ENCODE peak calls at places on chromosomes 7 and 10, in eight cellular contexts. N, H, Q, R, U, P, Z and M are unnamed samples.

GRCh38 chr7:141691540-141691939 is 10.4 kb downstream of the DENND11 start:
- DNase-seq in Z (no peak), R (no peak), U (no peak), N (no peak), P (no peak), Q (no peak), H (no peak), M (no peak)

GRCh38 chr7:99868246-99868645 is 8.6 kb downstream of the OR2AE1 start:
- DNase-seq in Z (no peak), P (no peak), H (no peak), R (no peak), U (no peak), Q (no peak), N (no peak), M (no peak)

GRCh38 chr7:70693300-70693689 is 438.6 kb upstream of the GALNT17 start:
- DNase-seq in R (peak), H (peak), Q (no peak), U (no peak), N (no peak), P (no peak), Z (no peak), M (no peak)

GRCh38 chr10:815338-816104 is 116.0 kb downstream of the LARP4B start:
- DNase-seq in U (no peak), Q (no peak), H (no peak), P (no peak), Z (no peak), N (no peak), R (no peak), M (no peak)

GRCh38 chr10:51188013-51188412 is 113.7 kb downstream of the PRKG1 start:
- DNase-seq in P (no peak), U (no peak), R (no peak), Q (no peak), H (no peak), Z (no peak), N (no peak), M (no peak)

GRCh38 chr10:25867321-25867720 is 66.7 kb upstream of the MYO3A start:
- DNase-seq in R (peak), Q (no peak), H (no peak), N (no peak), Z (no peak), P (no peak), U (no peak), M (peak)

GRCh38 chr7:128876978-128877755 is 14.5 kb downstream of the ATP6V1F start:
- DNase-seq in P (no peak), Z (no peak), N (no peak), H (no peak), R (no peak), U (peak), Q (no peak), M (no peak)

GRCh38 chr10:97334370-97335175 is at the start of gene FRAT2:
- DNase-seq in Q (peak), N (peak), H (peak), P (peak), U (peak), Z (peak), R (peak), M (peak)

GRCh38 chr7:151687523-151688235 is 168.0 kb upstream of the RHEB start:
- DNase-seq in R (peak), U (peak), Q (peak), Z (peak), P (no peak), H (peak), N (peak), M (peak)

GRCh38 chr7:27762062-27762461 is 22.1 kb downstream of the TAX1BP1 start:
- DNase-seq in Z (no peak), P (no peak), U (no peak), R (no peak), N (no peak), Q (peak), H (no peak), M (no peak)

GRCh38 chr10:74047871-74048270 is 50.0 kb downstream of the VCL start:
- DNase-seq in Z (no peak), N (no peak), P (no peak), H (peak), Q (peak), R (peak), U (peak), M (no peak)

GRCh38 chr7:80259-81236 is 111.8 kb upstream of the FAM20C start:
- DNase-seq in P (no peak), H (no peak), Z (no peak), R (no peak), U (no peak), Q (no peak), N (no peak), M (no peak)

GRCh38 chr10:78914502-78915330 is 154.1 kb upstream of the ZMIZ1 start:
- DNase-seq in Q (no peak), P (peak), N (no peak), H (no peak), U (peak), R (no peak), Z (peak), M (no peak)

GRCh38 chr10:113045155-113046055 is 95.4 kb downstream of the TCF7L2 start:
- DNase-seq in H (peak), U (no peak), R (peak), Q (peak), N (peak), Z (peak), P (no peak), M (peak)

GRCh38 chr10:69382382-69383117 is 34.2 kb downstream of the TACR2 start:
- DNase-seq in N (peak), U (no peak), R (peak), P (no peak), Z (peak), H (peak), Q (peak), M (peak)

GRCh38 chr10:18010050-18010449 is 58.3 kb downstream of the SLC39A12 start:
- DNase-seq in P (no peak), H (peak), N (no peak), R (no peak), U (no peak), Z (peak), Q (peak), M (peak)

GRCh38 chr10:75402486-75403143 is 1.1 kb upstream of the ZNF503 start:
- DNase-seq in P (no peak), R (no peak), Q (peak), Z (peak), H (no peak), N (no peak), U (no peak), M (peak)

GRCh38 chr7:73304071-73304470 is 4.6 kb downstream of the NSUN5 start:
- DNase-seq in H (no peak), P (no peak), Q (no peak), R (no peak), U (no peak), Z (no peak), N (no peak), M (no peak)

GRCh38 chr7:71034243-71034642 is 97.7 kb upstream of the GALNT17 start:
- DNase-seq in P (no peak), Q (no peak), U (no peak), Z (no peak), N (no peak), R (no peak), H (no peak), M (no peak)

GRCh38 chr10:58856508-58857240 is 319.8 kb upstream of the PHYHIPL start:
- DNase-seq in Q (peak), U (peak), N (peak), R (peak), Z (peak), H (peak), P (no peak), M (peak)

GRCh38 chr10:98030093-98030821 is at the start of gene CRTAC1:
- DNase-seq in Q (no peak), U (peak), H (peak), Z (no peak), N (no peak), P (no peak), R (peak), M (peak)

GRCh38 chr10:103852856-103853255 is 2.5 kb downstream of the SH3PXD2A start:
- DNase-seq in R (peak), U (no peak), Z (no peak), Q (no peak), P (no peak), N (no peak), H (peak), M (no peak)

GRCh38 chr10:126060232-126060935 is 164.0 kb downstream of the FANK1 start:
- DNase-seq in H (no peak), Q (peak), P (no peak), R (peak), Z (no peak), N (no peak), U (peak), M (peak)

GRCh38 chr10:133370026-133370786 is 2.9 kb downstream of the ECHS1 start:
- DNase-seq in R (no peak), N (no peak), Z (no peak), H (no peak), P (no peak), U (no peak), Q (no peak), M (no peak)

GRCh38 chr10:81874878-81875679 is at the start of gene NRG3:
- DNase-seq in N (no peak), P (no peak), H (no peak), Z (no peak), U (no peak), R (no peak), Q (no peak), M (no peak)

GRCh38 chr10:99828464-99828863 is 46.0 kb downstream of the ABCC2 start:
- DNase-seq in Q (no peak), Z (no peak), N (no peak), H (no peak), P (peak), R (no peak), U (no peak), M (no peak)

GRCh38 chr7:139181404-139181803 is 49.6 kb upstream of the UBN2 start:
- DNase-seq in R (no peak), H (no peak), N (no peak), P (no peak), Z (no peak), Q (peak), U (no peak), M (peak)

GRCh38 chr10:68666280-68666760 is 54.7 kb upstream of the CCAR1 start:
- DNase-seq in Z (peak), N (peak), U (no peak), H (peak), R (peak), Q (peak), P (no peak), M (peak)

GRCh38 chr7:95798401-95798930 is 26.1 kb downstream of the DYNC1I1 start:
- DNase-seq in H (peak), Q (peak), R (no peak), N (no peak), Z (no peak), P (no peak), U (no peak), M (no peak)

GRCh38 chr7:46850563-46851325 is 731.2 kb downstream of the TNS3 start:
- DNase-seq in Z (no peak), R (no peak), H (no peak), P (no peak), Q (no peak), N (no peak), U (no peak), M (no peak)

GRCh38 chr10:33653584-33654367 is 319.3 kb upstream of the NRP1 start:
- DNase-seq in U (no peak), Q (peak), Z (peak), H (peak), R (peak), P (no peak), N (no peak), M (peak)

GRCh38 chr10:30645340-30645827 is 15.8 kb upstream of the LYZL2 start:
- DNase-seq in H (peak), R (peak), U (peak), Z (peak), N (no peak), Q (peak), P (no peak), M (peak)

GRCh38 chr7:5590596-5591546 is 167.2 kb upstream of the TNRC18 start:
- DNase-seq in Z (no peak), R (no peak), N (no peak), H (peak), Q (no peak), P (no peak), U (no peak), M (no peak)

GRCh38 chr7:133945497-133945896 is 181.6 kb upstream of the LRGUK start:
- DNase-seq in R (peak), Q (no peak), U (no peak), H (peak), N (no peak), P (no peak), Z (no peak), M (no peak)

GRCh38 chr7:18978108-18978495 is 139.3 kb downstream of the TWIST1 start:
- DNase-seq in U (no peak), H (peak), Q (peak), Z (peak), N (peak), P (no peak), R (peak), M (peak)

GRCh38 chr10:71239946-71240795 is 27.8 kb downstream of the UNC5B start:
- DNase-seq in H (no peak), N (no peak), P (peak), Q (no peak), R (peak), U (no peak), Z (no peak), M (no peak)

GRCh38 chr7:81776972-81777371 is 7.1 kb upstream of the HGF start:
- DNase-seq in Z (no peak), Q (peak), H (no peak), P (no peak), R (no peak), N (no peak), U (no peak), M (no peak)

DNA sequence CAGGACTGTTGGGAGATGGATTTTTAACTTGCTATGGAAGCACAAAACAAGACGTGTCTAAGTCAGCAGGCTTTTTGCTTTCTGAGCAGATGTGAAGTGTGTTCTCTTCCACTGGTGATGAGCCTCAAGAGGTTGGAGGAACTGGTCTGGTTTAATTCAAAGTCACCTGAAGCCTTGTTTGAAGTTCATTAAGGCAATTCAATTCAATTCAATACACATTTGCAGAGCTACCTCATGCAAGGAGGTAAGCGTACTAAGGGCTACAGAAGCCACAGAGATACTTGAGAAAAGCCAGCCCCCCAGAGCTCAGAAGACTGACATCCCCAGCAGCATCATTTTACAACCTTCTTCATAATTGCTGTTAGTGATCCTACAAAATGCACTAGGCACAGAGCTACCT is 68.4 kb upstream of the PALS2 start:
- DNase-seq in N (no peak), P (no peak), U (no peak), Z (no peak), R (no peak), Q (no peak), H (no peak), M (no peak)
- TF ChIP-seq CTCF in N (no peak), P (no peak), U (no peak), Z (no peak), R (no peak), Q (no peak), H (no peak), M (no peak)

DNA sequence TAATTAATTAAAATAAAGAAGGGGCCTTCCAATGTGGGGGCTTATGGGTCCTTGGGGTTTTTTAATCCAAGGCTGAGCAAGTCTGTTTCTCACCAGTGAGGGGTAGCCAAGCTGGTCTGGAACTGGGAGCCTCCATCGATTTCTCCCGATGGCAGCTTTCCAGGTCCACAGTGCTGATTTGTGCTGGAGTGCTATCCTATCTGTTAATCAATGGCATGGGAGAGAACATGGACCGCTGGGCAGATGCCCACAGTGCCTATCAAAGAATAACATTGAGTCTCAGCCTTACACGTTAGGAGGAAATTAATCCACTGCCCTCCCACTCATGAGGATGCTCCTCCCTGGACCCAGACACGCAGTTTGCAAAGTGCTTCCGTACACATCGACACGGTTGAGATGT is 36.0 kb upstream of the CUX1 start:
- DNase-seq in H (no peak), R (no peak), P (no peak), Z (no peak), U (no peak), N (no peak), Q (no peak), M (no peak)
- H3K4me3 ChIP-seq in H (no peak), R (no peak), P (no peak), Z (no peak), U (no peak), N (no peak), Q (no peak), M (no peak)

GRCh38 chr7:20214132-20214531 is 3.1 kb downstream of the MACC1 start:
- DNase-seq in P (no peak), Q (no peak), R (no peak), N (no peak), H (no peak), Z (no peak), U (no peak), M (no peak)

GRCh38 chr7:20217193-20217948 is at the start of gene MACC1:
- DNase-seq in N (no peak), R (no peak), H (no peak), Z (peak), U (no peak), P (peak), Q (peak), M (peak)

GRCh38 chr7:20213378-20213777 is 3.8 kb downstream of the MACC1 start:
- DNase-seq in Z (no peak), U (no peak), N (no peak), P (no peak), H (no peak), R (no peak), Q (no peak), M (no peak)

GRCh38 chr7:20216637-20217036 is 547 bp downstream of the MACC1 start:
- DNase-seq in H (no peak), R (no peak), Q (no peak), P (no peak), U (no peak), Z (no peak), N (no peak), M (no peak)

DNA sequence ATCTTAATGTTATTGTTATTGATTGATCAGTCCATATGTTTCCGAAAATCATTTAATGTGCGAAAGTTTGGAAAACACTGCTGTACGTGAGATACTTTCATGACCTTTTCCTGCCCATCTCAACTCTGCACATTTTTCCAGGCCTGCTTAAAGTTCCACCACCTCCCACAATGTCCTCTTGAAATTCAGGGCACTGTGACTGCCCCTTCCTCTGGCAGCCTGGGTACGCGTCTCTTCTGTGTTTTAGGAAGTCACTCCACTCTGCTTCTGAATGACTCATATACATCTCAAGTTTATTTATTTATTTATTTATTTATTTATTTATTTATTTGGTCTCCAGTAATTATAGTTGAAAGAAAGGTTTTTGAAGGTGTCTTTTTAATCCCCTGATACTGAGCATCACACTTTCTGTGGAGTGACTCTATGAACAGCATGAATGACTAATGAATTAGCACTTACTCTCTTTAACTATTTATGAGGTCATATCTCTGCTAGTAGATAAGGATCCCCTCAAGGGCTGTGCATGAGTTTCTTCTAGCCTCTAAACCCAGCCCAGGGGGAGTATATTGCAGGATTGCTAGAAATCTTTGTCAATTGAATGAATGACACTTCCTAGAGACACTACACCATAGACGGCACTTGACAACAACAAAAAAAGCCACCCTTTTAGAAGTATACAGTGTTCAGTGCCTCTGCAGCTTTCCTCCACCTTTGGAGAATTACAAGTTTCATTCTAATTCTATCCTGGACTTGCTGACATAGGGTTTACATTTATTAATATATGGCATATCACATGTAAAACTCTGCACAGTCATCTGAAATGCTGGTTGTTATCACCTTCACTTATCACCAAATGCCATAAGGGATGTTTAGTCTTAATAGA is 2.2 kb downstream of the MACC1 start:
- DNase-seq in R (no peak), N (no peak), U (no peak), H (no peak), P (no peak), Z (peak), Q (peak), M (peak)
- TF ChIP-seq CTCF in R (no peak), N (no peak), U (no peak), H (no peak), P (no peak), Z (no peak), Q (no peak), M (no peak)

GRCh38 chr7:1459930-1460756 is 873 bp upstream of the MICALL2 start:
- DNase-seq in Z (peak), R (peak), U (peak), Q (no peak), P (no peak), N (no peak), H (peak), M (peak)

GRCh38 chr7:1457949-1458675 is 1.2 kb downstream of the MICALL2 start:
- DNase-seq in Z (no peak), R (peak), P (no peak), U (no peak), H (peak), Q (peak), N (no peak), M (no peak)

GRCh38 chr7:1459512-1459892 is 232 bp upstream of the MICALL2 start:
- DNase-seq in U (peak), N (peak), R (peak), P (peak), H (peak), Z (peak), Q (peak), M (peak)

GRCh38 chr7:1457059-1457948 is 2.0 kb downstream of the MICALL2 start:
- DNase-seq in P (no peak), N (no peak), Q (no peak), H (no peak), Z (no peak), U (no peak), R (no peak), M (no peak)

DNA sequence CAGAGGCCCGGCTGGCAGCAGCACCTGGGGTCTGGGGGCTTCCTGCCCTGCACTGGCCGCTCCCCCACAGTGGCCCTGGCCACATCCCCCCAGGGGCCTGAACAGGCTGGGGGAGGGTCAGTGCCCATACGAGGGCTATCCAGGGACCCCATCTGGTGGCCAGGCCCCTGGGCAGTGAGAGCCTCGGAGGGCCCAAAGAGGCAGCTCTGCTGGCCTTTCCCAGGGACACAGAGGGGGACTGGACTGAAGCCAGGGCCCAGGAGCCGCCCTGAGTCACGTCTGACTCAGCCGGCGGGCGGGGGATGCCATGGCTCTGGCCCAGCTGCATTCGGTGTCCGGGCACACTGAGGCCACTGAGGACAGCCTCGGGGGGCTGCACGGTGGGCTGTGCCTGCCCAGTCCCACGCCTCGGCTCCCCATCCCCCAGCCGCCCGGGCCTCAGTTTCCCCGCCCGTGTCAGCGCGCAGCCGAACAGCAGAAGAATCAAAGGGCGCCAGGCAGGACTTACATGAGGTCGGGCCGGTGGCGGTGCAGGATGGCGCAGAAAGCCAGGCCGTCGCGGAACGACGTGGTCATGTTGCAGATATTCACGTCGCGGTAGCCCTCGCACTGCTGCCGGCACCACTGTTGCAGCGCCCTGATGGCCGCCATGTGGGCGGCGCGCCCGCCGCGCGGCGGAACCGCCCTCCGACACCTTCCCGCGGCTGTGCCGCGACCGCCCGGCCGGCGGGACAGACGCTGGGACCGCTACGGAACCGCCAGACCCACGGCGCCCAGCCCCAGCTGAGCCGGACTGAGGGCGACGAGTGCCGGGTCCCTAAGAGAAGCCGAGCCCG is at the start of gene MICALL2:
- DNase-seq in U (peak), P (peak), N (peak), Q (peak), Z (peak), H (peak), R (peak), M (peak)
- H3K4me3 ChIP-seq in U (peak), P (peak), N (peak), Q (peak), Z (peak), H (peak), R (peak), M (peak)